ENCODE peak calls at places on chromosomes 7 and 10, in six cellular contexts. One of them, this sample, is unnamed.

GRCh38 chr10:88592425-88592824 is 5.9 kb downstream of the LIPJ start:
- DNase-seq in PC-9: no peak
- DNase-seq in left ventricle myocardium inferior: no peak
- DNase-seq in upper lobe of right lung: no peak
- DNase-seq in fibroblast of lung: no peak
- DNase-seq in adrenal gland: no peak
- DNase-seq in this sample: no peak

GRCh38 chr10:32372000-32372875 is 25.3 kb upstream of the EPC1 start:
- DNase-seq in PC-9: no peak
- DNase-seq in left ventricle myocardium inferior: no peak
- DNase-seq in upper lobe of right lung: no peak
- DNase-seq in fibroblast of lung: no peak
- DNase-seq in adrenal gland: no peak
- DNase-seq in this sample: no peak

GRCh38 chr10:113742466-113742865 is 9.0 kb upstream of the PLEKHS1 start:
- DNase-seq in PC-9: no peak
- DNase-seq in left ventricle myocardium inferior: no peak
- DNase-seq in upper lobe of right lung: no peak
- DNase-seq in fibroblast of lung: no peak
- DNase-seq in adrenal gland: no peak
- DNase-seq in this sample: no peak

GRCh38 chr10:72587568-72587967 is 38.3 kb downstream of the MICU1 start:
- DNase-seq in PC-9: no peak
- DNase-seq in left ventricle myocardium inferior: no peak
- DNase-seq in upper lobe of right lung: no peak
- DNase-seq in fibroblast of lung: no peak
- DNase-seq in adrenal gland: no peak
- DNase-seq in this sample: no peak

GRCh38 chr7:145082366-145083240 is 246.8 kb upstream of the TPK1 start:
- DNase-seq in PC-9: no peak
- DNase-seq in left ventricle myocardium inferior: no peak
- DNase-seq in upper lobe of right lung: no peak
- DNase-seq in fibroblast of lung: no peak
- DNase-seq in adrenal gland: no peak
- DNase-seq in this sample: no peak

GRCh38 chr10:31927597-31928530 is 767 bp downstream of the ARHGAP12 start:
- DNase-seq in PC-9: peak; percentile 41
- DNase-seq in left ventricle myocardium inferior: peak; percentile 44
- DNase-seq in upper lobe of right lung: peak; percentile 81
- DNase-seq in fibroblast of lung: peak; percentile 54
- DNase-seq in adrenal gland: peak; percentile 66
- DNase-seq in this sample: no peak

GRCh38 chr7:55086413-55087201 is 67.8 kb downstream of the EGFR start:
- DNase-seq in PC-9: peak; percentile 87
- DNase-seq in left ventricle myocardium inferior: no peak
- DNase-seq in upper lobe of right lung: peak; percentile 69
- DNase-seq in fibroblast of lung: peak; percentile 88
- DNase-seq in adrenal gland: peak; percentile 47
- DNase-seq in this sample: peak; percentile 84

GRCh38 chr7:24406818-24407226 is 122.8 kb downstream of the NPY start:
- DNase-seq in PC-9: no peak
- DNase-seq in left ventricle myocardium inferior: no peak
- DNase-seq in upper lobe of right lung: no peak
- DNase-seq in fibroblast of lung: no peak
- DNase-seq in adrenal gland: no peak
- DNase-seq in this sample: no peak

GRCh38 chr10:88991161-88991899 is 732 bp downstream of the FAS start:
- DNase-seq in PC-9: peak; percentile 33
- DNase-seq in left ventricle myocardium inferior: peak; percentile 83
- DNase-seq in upper lobe of right lung: peak; percentile 87
- DNase-seq in fibroblast of lung: peak; percentile 79
- DNase-seq in adrenal gland: peak; percentile 75
- DNase-seq in this sample: peak; percentile 66

GRCh38 chr7:76220185-76221057 is 18.7 kb downstream of the SRRM3 start:
- DNase-seq in PC-9: peak; percentile 54
- DNase-seq in left ventricle myocardium inferior: no peak
- DNase-seq in upper lobe of right lung: no peak
- DNase-seq in fibroblast of lung: peak; percentile 58
- DNase-seq in adrenal gland: peak; percentile 72
- DNase-seq in this sample: peak; percentile 18
- TF ChIP-seq CTCF in PC-9: no peak
- TF ChIP-seq CTCF in left ventricle myocardium inferior: no peak
- TF ChIP-seq CTCF in upper lobe of right lung: no peak
- TF ChIP-seq CTCF in fibroblast of lung: no peak
- TF ChIP-seq CTCF in adrenal gland: no peak
- TF ChIP-seq CTCF in this sample: peak; percentile 28

DNA sequence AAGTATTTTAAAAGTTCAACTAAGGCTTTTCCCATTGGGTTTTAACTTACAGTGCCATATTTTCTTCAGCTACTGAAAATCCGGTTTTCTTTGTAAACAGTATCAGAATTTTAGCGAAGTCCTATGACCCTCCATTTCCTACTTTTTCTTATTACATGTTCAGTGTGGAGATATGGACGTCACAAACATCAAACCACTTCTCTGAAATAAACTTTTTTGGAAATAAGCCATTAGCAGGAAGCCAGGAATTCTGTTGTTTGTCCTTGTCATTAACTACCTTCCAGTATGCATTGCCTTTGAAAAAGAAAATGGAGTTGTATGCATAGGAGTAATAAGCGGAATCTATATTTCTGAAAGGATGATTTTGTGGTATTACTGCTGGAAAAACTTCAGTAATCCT is 9.1 kb downstream of the MMP21 start:
- DNase-seq in PC-9: no peak
- DNase-seq in left ventricle myocardium inferior: no peak
- DNase-seq in upper lobe of right lung: no peak
- DNase-seq in fibroblast of lung: no peak
- DNase-seq in adrenal gland: no peak
- DNase-seq in this sample: no peak
- H3K27ac ChIP-seq in PC-9: no peak overlapping the region
- H3K27ac ChIP-seq in left ventricle myocardium inferior: no peak overlapping the region
- H3K27ac ChIP-seq in upper lobe of right lung: no peak overlapping the region
- H3K27ac ChIP-seq in fibroblast of lung: no peak overlapping the region
- H3K27ac ChIP-seq in adrenal gland: no peak overlapping the region
- H3K27ac ChIP-seq in this sample: no peak overlapping the region

DNA sequence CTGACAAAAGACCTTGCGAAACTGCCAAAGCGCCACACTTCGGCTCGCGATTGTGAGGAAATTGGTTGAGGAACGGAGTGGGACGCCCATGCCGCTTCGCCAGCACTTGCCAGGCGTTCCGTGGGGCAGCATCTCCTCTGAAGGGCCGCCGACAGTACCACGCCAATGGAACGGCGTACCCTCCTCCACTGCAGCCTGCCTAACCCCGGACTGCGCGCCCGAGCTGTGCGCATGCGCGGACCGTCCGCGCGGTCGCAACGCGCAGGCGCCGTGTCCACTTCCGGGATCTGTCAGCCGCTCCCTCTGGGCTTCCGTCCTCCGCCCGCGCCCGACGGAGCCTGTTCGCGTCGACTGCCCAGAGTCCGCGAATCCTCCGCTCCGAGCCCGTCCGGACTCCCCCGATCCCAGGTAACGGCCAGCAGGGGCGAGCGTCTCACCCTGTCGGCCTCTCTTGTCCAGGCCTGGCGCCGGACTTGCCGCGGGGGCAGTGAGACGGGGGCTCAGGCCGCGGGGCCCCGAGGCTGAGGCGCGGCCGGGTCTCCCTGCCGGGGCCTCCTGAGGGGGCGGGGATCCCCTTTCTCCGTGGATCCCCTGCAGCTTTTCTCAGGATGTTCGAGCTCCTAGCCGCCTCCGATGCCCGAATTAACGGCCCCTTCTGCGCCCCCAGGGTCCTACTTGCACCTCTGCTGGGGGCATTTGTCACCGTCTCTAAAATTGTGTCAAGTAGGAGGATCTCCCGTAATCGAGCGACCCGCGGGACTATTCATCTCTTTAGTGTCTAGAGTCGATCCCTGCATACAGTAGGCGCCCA is at the start of gene ARPC1A:
- DNase-seq in PC-9: peak; percentile 96
- DNase-seq in left ventricle myocardium inferior: peak; percentile 90
- DNase-seq in upper lobe of right lung: peak; percentile 96
- DNase-seq in fibroblast of lung: peak; percentile 92
- DNase-seq in adrenal gland: peak; percentile 92
- DNase-seq in this sample: peak; percentile 83
- TF ChIP-seq CTCF in PC-9: no peak
- TF ChIP-seq CTCF in left ventricle myocardium inferior: peak; percentile 35
- TF ChIP-seq CTCF in upper lobe of right lung: peak; percentile 19
- TF ChIP-seq CTCF in fibroblast of lung: no peak
- TF ChIP-seq CTCF in adrenal gland: no peak
- TF ChIP-seq CTCF in this sample: peak; percentile 47

GRCh38 chr7:43655584-43655983 is 72.7 kb downstream of the STK17A start:
- DNase-seq in PC-9: no peak
- DNase-seq in left ventricle myocardium inferior: no peak
- DNase-seq in upper lobe of right lung: no peak
- DNase-seq in fibroblast of lung: no peak
- DNase-seq in adrenal gland: no peak
- DNase-seq in this sample: no peak
- H3K27ac ChIP-seq in PC-9: no peak overlapping the region
- H3K27ac ChIP-seq in left ventricle myocardium inferior: no peak overlapping the region
- H3K27ac ChIP-seq in upper lobe of right lung: no peak overlapping the region
- H3K27ac ChIP-seq in fibroblast of lung: no peak overlapping the region
- H3K27ac ChIP-seq in adrenal gland: no peak overlapping the region
- H3K27ac ChIP-seq in this sample: no peak overlapping the region

GRCh38 chr7:101869901-101870290 is 52.5 kb downstream of the CUX1 start:
- DNase-seq in PC-9: no peak
- DNase-seq in left ventricle myocardium inferior: no peak
- DNase-seq in upper lobe of right lung: no peak
- DNase-seq in fibroblast of lung: no peak
- DNase-seq in adrenal gland: no peak
- DNase-seq in this sample: no peak
- TF ChIP-seq CTCF in PC-9: no peak
- TF ChIP-seq CTCF in left ventricle myocardium inferior: no peak
- TF ChIP-seq CTCF in upper lobe of right lung: no peak
- TF ChIP-seq CTCF in fibroblast of lung: no peak
- TF ChIP-seq CTCF in adrenal gland: no peak
- TF ChIP-seq CTCF in this sample: no peak

GRCh38 chr10:80590585-80591125 is 53.0 kb downstream of the SH2D4B start:
- DNase-seq in PC-9: no peak
- DNase-seq in left ventricle myocardium inferior: no peak
- DNase-seq in upper lobe of right lung: no peak
- DNase-seq in fibroblast of lung: no peak
- DNase-seq in adrenal gland: no peak
- DNase-seq in this sample: no peak
- H3K27ac ChIP-seq in PC-9: no peak overlapping the region
- H3K27ac ChIP-seq in left ventricle myocardium inferior: no peak overlapping the region
- H3K27ac ChIP-seq in upper lobe of right lung: no peak overlapping the region
- H3K27ac ChIP-seq in fibroblast of lung: no peak overlapping the region
- H3K27ac ChIP-seq in adrenal gland: no peak overlapping the region
- H3K27ac ChIP-seq in this sample: no peak overlapping the region

DNA sequence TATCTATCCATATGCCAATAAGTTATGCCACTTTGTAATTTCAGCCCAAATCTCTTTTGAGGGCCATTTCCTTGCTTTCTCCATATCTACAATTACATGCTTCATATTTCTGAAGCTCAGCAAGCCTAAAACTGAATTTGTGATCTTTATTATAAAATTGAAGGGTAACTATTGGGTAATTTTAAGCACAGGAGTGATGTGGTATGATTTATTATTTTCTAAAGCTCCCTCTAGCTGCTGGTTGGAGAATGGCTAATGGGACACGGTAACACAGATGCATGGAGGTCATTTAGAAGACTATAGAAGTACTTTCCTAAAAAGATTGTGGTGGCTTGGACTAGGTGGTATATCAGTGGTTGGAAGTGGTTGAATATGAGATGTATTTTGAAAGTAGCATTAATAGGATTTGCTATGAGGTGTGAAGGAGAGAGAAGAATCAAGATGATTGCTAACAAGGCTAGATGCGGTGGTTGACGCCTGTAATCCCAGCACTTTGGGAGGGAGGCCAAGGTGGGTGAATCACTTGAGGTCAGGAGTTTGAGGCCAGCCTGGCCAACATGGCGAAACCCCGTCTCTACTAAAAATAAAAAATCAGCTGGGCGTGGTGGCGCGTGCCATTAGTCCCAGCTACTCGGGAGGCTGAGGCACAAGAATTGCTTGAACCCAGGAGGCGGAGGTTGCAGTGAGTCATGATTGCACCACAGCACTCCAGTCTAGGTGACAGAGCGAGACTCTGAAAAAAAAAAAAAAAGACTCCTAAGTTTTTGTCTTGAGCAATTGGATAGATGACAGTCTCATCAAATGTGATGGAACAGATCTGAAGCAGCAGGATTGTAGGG is 13.9 kb downstream of the KLHDC10 start:
- DNase-seq in PC-9: no peak
- DNase-seq in left ventricle myocardium inferior: no peak
- DNase-seq in upper lobe of right lung: no peak
- DNase-seq in fibroblast of lung: no peak
- DNase-seq in adrenal gland: peak; percentile 73
- DNase-seq in this sample: peak; percentile 19
- TF ChIP-seq CTCF in PC-9: peak; percentile 75
- TF ChIP-seq CTCF in left ventricle myocardium inferior: peak; percentile 62
- TF ChIP-seq CTCF in upper lobe of right lung: peak; percentile 58
- TF ChIP-seq CTCF in fibroblast of lung: no peak
- TF ChIP-seq CTCF in adrenal gland: peak; percentile 20
- TF ChIP-seq CTCF in this sample: peak; percentile 65

DNA sequence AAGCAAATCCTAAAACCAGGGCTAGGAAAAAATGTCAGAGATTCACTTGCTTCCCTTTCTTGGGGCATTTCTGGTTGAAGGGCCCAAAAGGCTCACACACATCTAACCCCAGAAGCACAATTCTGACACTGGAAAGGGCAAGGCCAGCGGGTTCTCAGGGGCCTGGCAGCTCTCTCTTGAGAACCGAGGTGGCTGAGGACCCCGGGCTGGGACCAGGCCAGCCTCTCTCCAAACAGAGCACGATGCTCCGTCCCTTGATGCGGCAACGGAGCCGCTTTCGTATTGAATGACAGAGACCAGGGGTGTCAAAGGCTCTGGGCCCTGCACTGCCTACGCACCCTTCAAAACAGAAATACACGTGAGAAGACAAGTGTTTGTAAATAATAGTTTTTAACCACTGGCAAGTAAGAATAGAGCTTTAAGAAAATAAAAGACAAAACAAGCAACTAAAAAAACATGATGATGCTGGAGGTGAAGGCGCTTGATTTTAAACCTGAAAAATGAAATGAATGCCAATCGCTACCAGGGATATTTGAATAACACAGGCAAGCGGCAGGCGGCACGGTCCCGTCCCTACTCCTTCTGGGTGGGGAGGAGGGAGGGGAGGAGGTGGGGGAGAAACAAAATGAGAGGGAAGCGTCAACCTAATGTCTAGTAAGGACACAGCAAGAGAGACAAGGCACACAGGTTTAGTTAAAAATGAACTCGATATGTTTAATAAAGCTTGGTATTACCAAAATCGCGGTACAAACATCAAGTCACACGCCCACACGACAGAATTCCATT is 68.0 kb downstream of the SLC29A4 start:
- DNase-seq in PC-9: no peak
- DNase-seq in left ventricle myocardium inferior: no peak
- DNase-seq in upper lobe of right lung: no peak
- DNase-seq in fibroblast of lung: no peak
- DNase-seq in adrenal gland: no peak
- DNase-seq in this sample: no peak
- H3K27ac ChIP-seq in PC-9: no peak overlapping the region
- H3K27ac ChIP-seq in left ventricle myocardium inferior: no peak overlapping the region
- H3K27ac ChIP-seq in upper lobe of right lung: no peak overlapping the region
- H3K27ac ChIP-seq in fibroblast of lung: no peak overlapping the region
- H3K27ac ChIP-seq in adrenal gland: no peak overlapping the region
- H3K27ac ChIP-seq in this sample: no peak overlapping the region